ENCODE peak calls at places on chromosomes 5 and 9, in six cellular contexts. One of them, this sample, is unnamed.

GRCh38 chr5:90514520-90514919 is 14.9 kb downstream of the LYSMD3 start:
- DNase-seq in DMS79: no peak
- DNase-seq in caudate nucleus: no peak
- DNase-seq in upper lobe of right lung: no peak
- DNase-seq in HuH-7: no peak
- DNase-seq in HEK293T: no peak
- DNase-seq in this sample: no peak

GRCh38 chr5:140417235-140417634 is 15.6 kb downstream of the ANKHD1 start:
- DNase-seq in DMS79: no peak
- DNase-seq in caudate nucleus: no peak
- DNase-seq in upper lobe of right lung: no peak
- DNase-seq in HuH-7: no peak
- DNase-seq in HEK293T: no peak
- DNase-seq in this sample: no peak

GRCh38 chr5:3119435-3119834 is 368.0 kb upstream of the IRX2 start:
- DNase-seq in DMS79: no peak
- DNase-seq in caudate nucleus: no peak
- DNase-seq in upper lobe of right lung: no peak
- DNase-seq in HuH-7: no peak
- DNase-seq in HEK293T: no peak
- DNase-seq in this sample: no peak

GRCh38 chr9:35903049-35903448 is 3.0 kb upstream of the HRCT1 start:
- DNase-seq in DMS79: peak
- DNase-seq in caudate nucleus: no peak
- DNase-seq in upper lobe of right lung: no peak
- DNase-seq in HuH-7: peak
- DNase-seq in HEK293T: peak
- DNase-seq in this sample: peak

GRCh38 chr9:96436063-96436455 is 13.9 kb upstream of the HABP4 start:
- DNase-seq in DMS79: no peak
- DNase-seq in caudate nucleus: no peak
- DNase-seq in upper lobe of right lung: no peak
- DNase-seq in HuH-7: no peak
- DNase-seq in HEK293T: no peak
- DNase-seq in this sample: no peak

GRCh38 chr5:59132131-59132530 is 549.3 kb downstream of the RAB3C start:
- DNase-seq in DMS79: no peak
- DNase-seq in caudate nucleus: no peak
- DNase-seq in upper lobe of right lung: no peak
- DNase-seq in HuH-7: no peak
- DNase-seq in HEK293T: no peak
- DNase-seq in this sample: no peak

GRCh38 chr9:136197930-136198604 is 6.9 kb downstream of the LHX3 start:
- DNase-seq in DMS79: no peak
- DNase-seq in caudate nucleus: no peak
- DNase-seq in upper lobe of right lung: no peak
- DNase-seq in HuH-7: no peak
- DNase-seq in HEK293T: no peak
- DNase-seq in this sample: no peak

GRCh38 chr5:64201986-64202385 is 36.3 kb downstream of the RNF180 start:
- DNase-seq in DMS79: no peak
- DNase-seq in caudate nucleus: no peak
- DNase-seq in upper lobe of right lung: no peak
- DNase-seq in HuH-7: no peak
- DNase-seq in HEK293T: no peak
- DNase-seq in this sample: no peak

GRCh38 chr5:72465601-72466563 is 41.3 kb downstream of the ZNF366 start:
- DNase-seq in DMS79: no peak
- DNase-seq in caudate nucleus: no peak
- DNase-seq in upper lobe of right lung: no peak
- DNase-seq in HuH-7: no peak
- DNase-seq in HEK293T: no peak
- DNase-seq in this sample: peak

GRCh38 chr9:120926397-120926928 is at the start of gene TRAF1:
- DNase-seq in DMS79: no peak
- DNase-seq in caudate nucleus: no peak
- DNase-seq in upper lobe of right lung: no peak
- DNase-seq in HuH-7: no peak
- DNase-seq in HEK293T: no peak
- DNase-seq in this sample: peak

GRCh38 chr5:76283670-76284069 is 119.4 kb upstream of the IQGAP2 start:
- DNase-seq in DMS79: no peak
- DNase-seq in caudate nucleus: no peak
- DNase-seq in upper lobe of right lung: no peak
- DNase-seq in HuH-7: no peak
- DNase-seq in HEK293T: no peak
- DNase-seq in this sample: no peak

GRCh38 chr5:143836161-143836725 is 24.3 kb downstream of the HMHB1 start:
- DNase-seq in DMS79: no peak
- DNase-seq in caudate nucleus: no peak
- DNase-seq in upper lobe of right lung: no peak
- DNase-seq in HuH-7: no peak
- DNase-seq in HEK293T: no peak
- DNase-seq in this sample: no peak

GRCh38 chr5:169893586-169893985 is 86.7 kb downstream of the INSYN2B start:
- DNase-seq in DMS79: no peak
- DNase-seq in caudate nucleus: no peak
- DNase-seq in upper lobe of right lung: no peak
- DNase-seq in HuH-7: no peak
- DNase-seq in HEK293T: no peak
- DNase-seq in this sample: no peak

GRCh38 chr9:94085062-94085639 is 887 bp downstream of the PTPDC1 start:
- DNase-seq in DMS79: no peak
- DNase-seq in caudate nucleus: no peak
- DNase-seq in upper lobe of right lung: no peak
- DNase-seq in HuH-7: no peak
- DNase-seq in HEK293T: no peak
- DNase-seq in this sample: no peak

GRCh38 chr9:116990592-116990991 is 303.5 kb downstream of the TRIM32 start:
- DNase-seq in DMS79: no peak
- DNase-seq in caudate nucleus: no peak
- DNase-seq in upper lobe of right lung: no peak
- DNase-seq in HuH-7: no peak
- DNase-seq in HEK293T: no peak
- DNase-seq in this sample: no peak

GRCh38 chr9:104301770-104302169 is 202.3 kb upstream of the OR13F1 start:
- DNase-seq in DMS79: peak
- DNase-seq in caudate nucleus: no peak
- DNase-seq in upper lobe of right lung: no peak
- DNase-seq in HuH-7: no peak
- DNase-seq in HEK293T: no peak
- DNase-seq in this sample: no peak

GRCh38 chr9:105295986-105296385 is 51.5 kb downstream of the SLC44A1 start:
- DNase-seq in DMS79: no peak
- DNase-seq in caudate nucleus: no peak
- DNase-seq in upper lobe of right lung: no peak
- DNase-seq in HuH-7: no peak
- DNase-seq in HEK293T: no peak
- DNase-seq in this sample: no peak

GRCh38 chr5:103210952-103211351 is 47.6 kb upstream of the MACIR start:
- DNase-seq in DMS79: no peak
- DNase-seq in caudate nucleus: no peak
- DNase-seq in upper lobe of right lung: no peak
- DNase-seq in HuH-7: no peak
- DNase-seq in HEK293T: no peak
- DNase-seq in this sample: no peak

GRCh38 chr5:109837226-109837861 is 147.6 kb downstream of the MAN2A1 start:
- DNase-seq in DMS79: no peak
- DNase-seq in caudate nucleus: no peak
- DNase-seq in upper lobe of right lung: no peak
- DNase-seq in HuH-7: no peak
- DNase-seq in HEK293T: no peak
- DNase-seq in this sample: no peak

GRCh38 chr5:163409384-163409783 is 28.0 kb upstream of the CCNG1 start:
- DNase-seq in DMS79: no peak
- DNase-seq in caudate nucleus: no peak
- DNase-seq in upper lobe of right lung: no peak
- DNase-seq in HuH-7: no peak
- DNase-seq in HEK293T: no peak
- DNase-seq in this sample: no peak

This sample was measured in activated T-cell treated with anti-CD3 and anti-CD28 coated beads, Interleukin-2, amount 50 U/mL, for 72 hours.